ENCODE peak calls at places on chromosomes 7 and 10, in ten cellular contexts. One of them, this sample, is unnamed.

GRCh38 chr7:7812112-7812511 is 93.7 kb upstream of the RPA3 start:
- DNase-seq in H9: no peak
- DNase-seq in globus pallidus: no peak
- DNase-seq in gastrocnemius medialis: no peak
- DNase-seq in stimulated activated CD4-positive, alpha-beta T cell treated with anti-CD3 and anti-CD28 coated beads, TNF-alpha, amount 100 ng/mL, for 4 hours: no peak
- DNase-seq in NCI-H2081: no peak
- DNase-seq in H4: no peak
- DNase-seq in foreskin fibroblast: no peak
- DNase-seq in activated T-cell treated with anti-CD3 and anti-CD28 coated beads, Interleukin-2, amount 50 U/mL, for 1 hour: no peak
- DNase-seq in NCI-H187 treated with DMSO at 0.1 percent for 48 hours: no peak
- DNase-seq in this sample: no peak

GRCh38 chr10:132654708-132655661 is 117.4 kb downstream of the INPP5A start:
- DNase-seq in H9: peak
- DNase-seq in globus pallidus: peak
- DNase-seq in gastrocnemius medialis: no peak
- DNase-seq in stimulated activated CD4-positive, alpha-beta T cell treated with anti-CD3 and anti-CD28 coated beads, TNF-alpha, amount 100 ng/mL, for 4 hours: peak
- DNase-seq in NCI-H2081: no peak
- DNase-seq in H4: peak
- DNase-seq in foreskin fibroblast: peak
- DNase-seq in activated T-cell treated with anti-CD3 and anti-CD28 coated beads, Interleukin-2, amount 50 U/mL, for 1 hour: peak
- DNase-seq in NCI-H187 treated with DMSO at 0.1 percent for 48 hours: no peak
- DNase-seq in this sample: peak

GRCh38 chr10:48990226-48990625 is 50.6 kb upstream of the LRRC18 start:
- DNase-seq in H9: no peak
- DNase-seq in globus pallidus: peak
- DNase-seq in gastrocnemius medialis: no peak
- DNase-seq in stimulated activated CD4-positive, alpha-beta T cell treated with anti-CD3 and anti-CD28 coated beads, TNF-alpha, amount 100 ng/mL, for 4 hours: no peak
- DNase-seq in NCI-H2081: no peak
- DNase-seq in H4: no peak
- DNase-seq in foreskin fibroblast: no peak
- DNase-seq in activated T-cell treated with anti-CD3 and anti-CD28 coated beads, Interleukin-2, amount 50 U/mL, for 1 hour: no peak
- DNase-seq in NCI-H187 treated with DMSO at 0.1 percent for 48 hours: no peak
- DNase-seq in this sample: no peak

GRCh38 chr7:150665882-150666281 is 19.6 kb upstream of the GIMAP2 start:
- DNase-seq in H9: no peak
- DNase-seq in globus pallidus: peak
- DNase-seq in gastrocnemius medialis: no peak
- DNase-seq in stimulated activated CD4-positive, alpha-beta T cell treated with anti-CD3 and anti-CD28 coated beads, TNF-alpha, amount 100 ng/mL, for 4 hours: no peak
- DNase-seq in NCI-H2081: no peak
- DNase-seq in H4: no peak
- DNase-seq in foreskin fibroblast: no peak
- DNase-seq in activated T-cell treated with anti-CD3 and anti-CD28 coated beads, Interleukin-2, amount 50 U/mL, for 1 hour: no peak
- DNase-seq in NCI-H187 treated with DMSO at 0.1 percent for 48 hours: no peak
- DNase-seq in this sample: no peak

GRCh38 chr10:43861966-43862751 is 213.5 kb upstream of the ZNF32 start:
- DNase-seq in H9: no peak
- DNase-seq in globus pallidus: no peak
- DNase-seq in gastrocnemius medialis: no peak
- DNase-seq in stimulated activated CD4-positive, alpha-beta T cell treated with anti-CD3 and anti-CD28 coated beads, TNF-alpha, amount 100 ng/mL, for 4 hours: no peak
- DNase-seq in NCI-H2081: no peak
- DNase-seq in H4: peak
- DNase-seq in foreskin fibroblast: peak
- DNase-seq in activated T-cell treated with anti-CD3 and anti-CD28 coated beads, Interleukin-2, amount 50 U/mL, for 1 hour: no peak
- DNase-seq in NCI-H187 treated with DMSO at 0.1 percent for 48 hours: no peak
- DNase-seq in this sample: no peak

GRCh38 chr7:129421717-129422250 is 12.4 kb upstream of the STRIP2 start:
- DNase-seq in H9: no peak
- DNase-seq in globus pallidus: no peak
- DNase-seq in gastrocnemius medialis: no peak
- DNase-seq in stimulated activated CD4-positive, alpha-beta T cell treated with anti-CD3 and anti-CD28 coated beads, TNF-alpha, amount 100 ng/mL, for 4 hours: no peak
- DNase-seq in NCI-H2081: no peak
- DNase-seq in H4: no peak
- DNase-seq in foreskin fibroblast: no peak
- DNase-seq in activated T-cell treated with anti-CD3 and anti-CD28 coated beads, Interleukin-2, amount 50 U/mL, for 1 hour: no peak
- DNase-seq in NCI-H187 treated with DMSO at 0.1 percent for 48 hours: no peak
- DNase-seq in this sample: no peak

GRCh38 chr7:155808551-155809331 is 3.5 kb downstream of the SHH start:
- DNase-seq in H9: no peak
- DNase-seq in globus pallidus: no peak
- DNase-seq in gastrocnemius medialis: no peak
- DNase-seq in stimulated activated CD4-positive, alpha-beta T cell treated with anti-CD3 and anti-CD28 coated beads, TNF-alpha, amount 100 ng/mL, for 4 hours: no peak
- DNase-seq in NCI-H2081: no peak
- DNase-seq in H4: no peak
- DNase-seq in foreskin fibroblast: no peak
- DNase-seq in activated T-cell treated with anti-CD3 and anti-CD28 coated beads, Interleukin-2, amount 50 U/mL, for 1 hour: no peak
- DNase-seq in NCI-H187 treated with DMSO at 0.1 percent for 48 hours: no peak
- DNase-seq in this sample: peak

GRCh38 chr10:87092356-87092860 is 2.2 kb downstream of the GLUD1 start:
- DNase-seq in H9: no peak
- DNase-seq in globus pallidus: peak
- DNase-seq in gastrocnemius medialis: no peak
- DNase-seq in stimulated activated CD4-positive, alpha-beta T cell treated with anti-CD3 and anti-CD28 coated beads, TNF-alpha, amount 100 ng/mL, for 4 hours: no peak
- DNase-seq in NCI-H2081: no peak
- DNase-seq in H4: no peak
- DNase-seq in foreskin fibroblast: no peak
- DNase-seq in activated T-cell treated with anti-CD3 and anti-CD28 coated beads, Interleukin-2, amount 50 U/mL, for 1 hour: no peak
- DNase-seq in NCI-H187 treated with DMSO at 0.1 percent for 48 hours: no peak
- DNase-seq in this sample: peak

GRCh38 chr7:1027285-1028043 is 16.9 kb upstream of the GPR146 start:
- DNase-seq in H9: peak
- DNase-seq in globus pallidus: no peak
- DNase-seq in gastrocnemius medialis: no peak
- DNase-seq in stimulated activated CD4-positive, alpha-beta T cell treated with anti-CD3 and anti-CD28 coated beads, TNF-alpha, amount 100 ng/mL, for 4 hours: no peak
- DNase-seq in NCI-H2081: no peak
- DNase-seq in H4: no peak
- DNase-seq in foreskin fibroblast: peak
- DNase-seq in activated T-cell treated with anti-CD3 and anti-CD28 coated beads, Interleukin-2, amount 50 U/mL, for 1 hour: peak
- DNase-seq in NCI-H187 treated with DMSO at 0.1 percent for 48 hours: no peak
- DNase-seq in this sample: peak

GRCh38 chr10:73772280-73773151 is 9.3 kb upstream of the CHCHD1 start:
- DNase-seq in H9: peak
- DNase-seq in globus pallidus: peak
- DNase-seq in gastrocnemius medialis: peak
- DNase-seq in stimulated activated CD4-positive, alpha-beta T cell treated with anti-CD3 and anti-CD28 coated beads, TNF-alpha, amount 100 ng/mL, for 4 hours: peak
- DNase-seq in NCI-H2081: peak
- DNase-seq in H4: peak
- DNase-seq in foreskin fibroblast: peak
- DNase-seq in activated T-cell treated with anti-CD3 and anti-CD28 coated beads, Interleukin-2, amount 50 U/mL, for 1 hour: peak
- DNase-seq in NCI-H187 treated with DMSO at 0.1 percent for 48 hours: no peak
- DNase-seq in this sample: peak

GRCh38 chr7:14858866-14859265 is 43.7 kb downstream of the DGKB start:
- DNase-seq in H9: no peak
- DNase-seq in globus pallidus: no peak
- DNase-seq in gastrocnemius medialis: no peak
- DNase-seq in stimulated activated CD4-positive, alpha-beta T cell treated with anti-CD3 and anti-CD28 coated beads, TNF-alpha, amount 100 ng/mL, for 4 hours: no peak
- DNase-seq in NCI-H2081: no peak
- DNase-seq in H4: no peak
- DNase-seq in foreskin fibroblast: no peak
- DNase-seq in activated T-cell treated with anti-CD3 and anti-CD28 coated beads, Interleukin-2, amount 50 U/mL, for 1 hour: no peak
- DNase-seq in NCI-H187 treated with DMSO at 0.1 percent for 48 hours: no peak
- DNase-seq in this sample: no peak

GRCh38 chr10:78551184-78552005 is 517.4 kb upstream of the ZMIZ1 start:
- DNase-seq in H9: peak
- DNase-seq in globus pallidus: no peak
- DNase-seq in gastrocnemius medialis: no peak
- DNase-seq in stimulated activated CD4-positive, alpha-beta T cell treated with anti-CD3 and anti-CD28 coated beads, TNF-alpha, amount 100 ng/mL, for 4 hours: no peak
- DNase-seq in NCI-H2081: no peak
- DNase-seq in H4: no peak
- DNase-seq in foreskin fibroblast: no peak
- DNase-seq in activated T-cell treated with anti-CD3 and anti-CD28 coated beads, Interleukin-2, amount 50 U/mL, for 1 hour: no peak
- DNase-seq in NCI-H187 treated with DMSO at 0.1 percent for 48 hours: no peak
- DNase-seq in this sample: peak

GRCh38 chr10:111370101-111370500 is 293.3 kb downstream of the ADRA2A start:
- DNase-seq in H9: peak
- DNase-seq in globus pallidus: no peak
- DNase-seq in gastrocnemius medialis: no peak
- DNase-seq in stimulated activated CD4-positive, alpha-beta T cell treated with anti-CD3 and anti-CD28 coated beads, TNF-alpha, amount 100 ng/mL, for 4 hours: no peak
- DNase-seq in NCI-H2081: no peak
- DNase-seq in H4: no peak
- DNase-seq in foreskin fibroblast: no peak
- DNase-seq in activated T-cell treated with anti-CD3 and anti-CD28 coated beads, Interleukin-2, amount 50 U/mL, for 1 hour: no peak
- DNase-seq in NCI-H187 treated with DMSO at 0.1 percent for 48 hours: no peak
- DNase-seq in this sample: peak

GRCh38 chr7:139387594-139387993 is 27.9 kb downstream of the LUC7L2 start:
- DNase-seq in H9: no peak
- DNase-seq in globus pallidus: no peak
- DNase-seq in gastrocnemius medialis: no peak
- DNase-seq in stimulated activated CD4-positive, alpha-beta T cell treated with anti-CD3 and anti-CD28 coated beads, TNF-alpha, amount 100 ng/mL, for 4 hours: no peak
- DNase-seq in NCI-H2081: no peak
- DNase-seq in H4: no peak
- DNase-seq in foreskin fibroblast: no peak
- DNase-seq in activated T-cell treated with anti-CD3 and anti-CD28 coated beads, Interleukin-2, amount 50 U/mL, for 1 hour: no peak
- DNase-seq in NCI-H187 treated with DMSO at 0.1 percent for 48 hours: no peak
- DNase-seq in this sample: no peak